ENCODE peak calls at places on chromosomes 2 and 18, in eight cellular contexts. One of them, this sample, is unnamed.

GRCh38 chr18:12236934-12237832 is 17.0 kb upstream of the CIDEA start:
- DNase-seq in NCI-H1105 treated with DMSO at 0.1 percent for 48 hours: peak; percentile 66
- DNase-seq in posterior cingulate gyrus: peak; percentile 69
- DNase-seq in midbrain: peak; percentile 32
- DNase-seq in effector memory CD8-positive, alpha-beta T cell: peak; percentile 44
- DNase-seq in sigmoid colon: peak; percentile 80
- DNase-seq in activated T-helper 1 cell treated with Interleukin-2 at 50 U/mL for 16 hours: peak; percentile 31
- DNase-seq in HS-5: no peak
- DNase-seq in this sample: no peak

GRCh38 chr2:69549421-69549820 is 94.1 kb downstream of the AAK1 start:
- DNase-seq in HS-5: no peak
- DNase-seq in midbrain: no peak
- DNase-seq in activated T-helper 1 cell treated with Interleukin-2 at 50 U/mL for 16 hours: no peak
- DNase-seq in effector memory CD8-positive, alpha-beta T cell: no peak
- DNase-seq in NCI-H1105 treated with DMSO at 0.1 percent for 48 hours: no peak
- DNase-seq in posterior cingulate gyrus: no peak
- DNase-seq in sigmoid colon: no peak
- DNase-seq in this sample: no peak

GRCh38 chr18:23943104-23943503 is 71.5 kb upstream of the TTC39C start:
- DNase-seq in HS-5: no peak
- DNase-seq in effector memory CD8-positive, alpha-beta T cell: no peak
- DNase-seq in midbrain: no peak
- DNase-seq in NCI-H1105 treated with DMSO at 0.1 percent for 48 hours: no peak
- DNase-seq in posterior cingulate gyrus: no peak
- DNase-seq in activated T-helper 1 cell treated with Interleukin-2 at 50 U/mL for 16 hours: no peak
- DNase-seq in sigmoid colon: no peak
- DNase-seq in this sample: no peak

GRCh38 chr2:46458763-46459505 is 20.4 kb upstream of the TMEM247 start:
- DNase-seq in activated T-helper 1 cell treated with Interleukin-2 at 50 U/mL for 16 hours: no peak
- DNase-seq in posterior cingulate gyrus: no peak
- DNase-seq in midbrain: no peak
- DNase-seq in HS-5: no peak
- DNase-seq in effector memory CD8-positive, alpha-beta T cell: no peak
- DNase-seq in sigmoid colon: no peak
- DNase-seq in NCI-H1105 treated with DMSO at 0.1 percent for 48 hours: no peak
- DNase-seq in this sample: no peak

GRCh38 chr2:47715552-47715951 is 67.4 kb upstream of the MSH6 start:
- DNase-seq in activated T-helper 1 cell treated with Interleukin-2 at 50 U/mL for 16 hours: no peak
- DNase-seq in midbrain: no peak
- DNase-seq in posterior cingulate gyrus: no peak
- DNase-seq in sigmoid colon: no peak
- DNase-seq in NCI-H1105 treated with DMSO at 0.1 percent for 48 hours: no peak
- DNase-seq in HS-5: no peak
- DNase-seq in effector memory CD8-positive, alpha-beta T cell: no peak
- DNase-seq in this sample: no peak

GRCh38 chr2:37283207-37283606 is 41.4 kb downstream of the PRKD3 start:
- DNase-seq in activated T-helper 1 cell treated with Interleukin-2 at 50 U/mL for 16 hours: no peak
- DNase-seq in midbrain: no peak
- DNase-seq in effector memory CD8-positive, alpha-beta T cell: no peak
- DNase-seq in sigmoid colon: no peak
- DNase-seq in posterior cingulate gyrus: no peak
- DNase-seq in NCI-H1105 treated with DMSO at 0.1 percent for 48 hours: no peak
- DNase-seq in HS-5: peak; percentile 87
- DNase-seq in this sample: no peak

GRCh38 chr2:46569061-46569560 is 89.7 kb downstream of the TMEM247 start:
- DNase-seq in sigmoid colon: no peak
- DNase-seq in midbrain: peak; percentile 64
- DNase-seq in HS-5: no peak
- DNase-seq in effector memory CD8-positive, alpha-beta T cell: no peak
- DNase-seq in posterior cingulate gyrus: no peak
- DNase-seq in activated T-helper 1 cell treated with Interleukin-2 at 50 U/mL for 16 hours: no peak
- DNase-seq in NCI-H1105 treated with DMSO at 0.1 percent for 48 hours: no peak
- DNase-seq in this sample: no peak

GRCh38 chr2:217868911-217869334 is 133.9 kb downstream of the TNS1 start:
- DNase-seq in midbrain: no peak
- DNase-seq in sigmoid colon: peak; percentile 89
- DNase-seq in activated T-helper 1 cell treated with Interleukin-2 at 50 U/mL for 16 hours: no peak
- DNase-seq in NCI-H1105 treated with DMSO at 0.1 percent for 48 hours: no peak
- DNase-seq in effector memory CD8-positive, alpha-beta T cell: no peak
- DNase-seq in posterior cingulate gyrus: no peak
- DNase-seq in HS-5: no peak
- DNase-seq in this sample: no peak

GRCh38 chr2:207951734-207952480 is 73.4 kb downstream of the PLEKHM3 start:
- DNase-seq in NCI-H1105 treated with DMSO at 0.1 percent for 48 hours: no peak
- DNase-seq in effector memory CD8-positive, alpha-beta T cell: no peak
- DNase-seq in activated T-helper 1 cell treated with Interleukin-2 at 50 U/mL for 16 hours: no peak
- DNase-seq in sigmoid colon: no peak
- DNase-seq in posterior cingulate gyrus: no peak
- DNase-seq in HS-5: no peak
- DNase-seq in midbrain: no peak
- DNase-seq in this sample: no peak

GRCh38 chr2:134218414-134218813 is 35.5 kb upstream of the MGAT5 start:
- DNase-seq in midbrain: no peak
- DNase-seq in effector memory CD8-positive, alpha-beta T cell: no peak
- DNase-seq in posterior cingulate gyrus: no peak
- DNase-seq in HS-5: no peak
- DNase-seq in NCI-H1105 treated with DMSO at 0.1 percent for 48 hours: no peak
- DNase-seq in sigmoid colon: no peak
- DNase-seq in activated T-helper 1 cell treated with Interleukin-2 at 50 U/mL for 16 hours: no peak
- DNase-seq in this sample: no peak

GRCh38 chr18:70249118-70249517 is 39.7 kb upstream of the SOCS6 start:
- DNase-seq in NCI-H1105 treated with DMSO at 0.1 percent for 48 hours: no peak
- DNase-seq in posterior cingulate gyrus: no peak
- DNase-seq in midbrain: no peak
- DNase-seq in effector memory CD8-positive, alpha-beta T cell: no peak
- DNase-seq in HS-5: no peak
- DNase-seq in sigmoid colon: no peak
- DNase-seq in activated T-helper 1 cell treated with Interleukin-2 at 50 U/mL for 16 hours: no peak
- DNase-seq in this sample: no peak

GRCh38 chr18:60411715-60412114 is 39.1 kb upstream of the MC4R start:
- DNase-seq in effector memory CD8-positive, alpha-beta T cell: no peak
- DNase-seq in midbrain: no peak
- DNase-seq in HS-5: no peak
- DNase-seq in sigmoid colon: no peak
- DNase-seq in activated T-helper 1 cell treated with Interleukin-2 at 50 U/mL for 16 hours: no peak
- DNase-seq in NCI-H1105 treated with DMSO at 0.1 percent for 48 hours: no peak
- DNase-seq in posterior cingulate gyrus: no peak
- DNase-seq in this sample: no peak

This sample was measured in anterior cingulate cortex.